ENCODE peak calls at places on chromosome 9, in five cellular contexts. Q is GM10248, G is NCI-H2171, E is amniotic stem cell, D is GM12865. K is an unnamed sample.

GRCh38 chr9:18142964-18143363 is 331.0 kb upstream of the ADAMTSL1 start:
- DNase-seq in Q (no peak), G (no peak), E (no peak), D (no peak), K (no peak)

GRCh38 chr9:110640736-110641135 is 27.9 kb upstream of the MUSK start:
- DNase-seq in Q (no peak), G (no peak), E (no peak), D (peak; percentile 10), K (no peak)

GRCh38 chr9:93669116-93669957 is 93.0 kb downstream of the PHF2 start:
- DNase-seq in Q (no peak), G (no peak), E (no peak), D (no peak), K (no peak)

GRCh38 chr9:129178983-129179382 is 922 bp upstream of the IER5L start:
- DNase-seq in Q (no peak), G (no peak), E (no peak), D (no peak), K (no peak)

GRCh38 chr9:97293207-97293721 is 14.2 kb upstream of the CCDC180 start:
- DNase-seq in Q (no peak), G (no peak), E (no peak), D (no peak), K (no peak)

GRCh38 chr9:135035781-135036760 is 51.4 kb upstream of the OLFM1 start:
- DNase-seq in Q (no peak), G (no peak), E (no peak), D (no peak), K (no peak)

GRCh38 chr9:89635007-89635742 is 30.4 kb downstream of the GADD45G start:
- DNase-seq in Q (no peak), G (peak; percentile 65), E (no peak), D (no peak), K (no peak)

GRCh38 chr9:88219601-88220000 is 81.3 kb upstream of the SPATA31C2 start:
- DNase-seq in Q (no peak), G (no peak), E (no peak), D (no peak), K (no peak)

GRCh38 chr9:113309204-113309813 is 6.1 kb upstream of the RNF183 start:
- DNase-seq in Q (peak; percentile 62), G (no peak), E (peak; percentile 21), D (peak; percentile 46), K (peak; percentile 21)

GRCh38 chr9:112384690-112385089 is 4.8 kb downstream of the HSDL2 start:
- DNase-seq in Q (no peak), G (no peak), E (no peak), D (peak; percentile 47), K (no peak)

GRCh38 chr9:114214181-114214580 is 58.8 kb downstream of the COL27A1 start:
- DNase-seq in Q (no peak), G (no peak), E (peak; percentile 16), D (no peak), K (no peak)

GRCh38 chr9:135604437-135605237 is 34.7 kb downstream of the GLT6D1 start:
- DNase-seq in Q (no peak), G (no peak), E (no peak), D (no peak), K (no peak)

GRCh38 chr9:104009853-104010252 is 84.3 kb upstream of the SMC2 start:
- DNase-seq in Q (no peak), G (no peak), E (no peak), D (no peak), K (no peak)

GRCh38 chr9:3760031-3760430 is 234.2 kb upstream of the RFX3 start:
- DNase-seq in Q (no peak), G (peak; percentile 55), E (no peak), D (no peak), K (no peak)

GRCh38 chr9:91803143-91803940 is 146.7 kb downstream of the ROR2 start:
- DNase-seq in Q (no peak), G (no peak), E (no peak), D (no peak), K (no peak)

GRCh38 chr9:111759762-111760639 is 34.7 kb downstream of the SHOC1 start:
- DNase-seq in Q (peak; percentile 66), G (peak; percentile 32), E (peak; percentile 63), D (peak; percentile 83), K (peak; percentile 52)

GRCh38 chr9:21579209-21579608 is 97.1 kb upstream of the IFNE start:
- DNase-seq in Q (no peak), G (no peak), E (no peak), D (no peak), K (peak; percentile 25)

GRCh38 chr9:114395768-114396167 is 8.0 kb upstream of the AKNA start:
- DNase-seq in Q (no peak), G (no peak), E (no peak), D (no peak), K (no peak)

GRCh38 chr9:113310538-113310937 is 7.4 kb upstream of the RNF183 start:
- DNase-seq in Q (no peak), G (no peak), E (no peak), D (no peak), K (no peak)

GRCh38 chr9:130343445-130343918 is 77.9 kb downstream of the HMCN2 start:
- DNase-seq in Q (no peak), G (no peak), E (no peak), D (no peak), K (peak; percentile 5)

GRCh38 chr9:19408316-19408692 is 505 bp upstream of the ACER2 start:
- DNase-seq in Q (peak; percentile 31), G (no peak), E (no peak), D (no peak), K (no peak)

GRCh38 chr9:123940721-123941534 is 11.0 kb upstream of the DENND1A start:
- DNase-seq in Q (peak; percentile 35), G (no peak), E (no peak), D (peak; percentile 80), K (no peak)

GRCh38 chr9:120323125-120323524 is 256.8 kb downstream of the CDK5RAP2 start:
- DNase-seq in Q (no peak), G (no peak), E (no peak), D (no peak), K (no peak)

GRCh38 chr9:128094166-128094949 is 26.3 kb downstream of the SLC25A25 start:
- DNase-seq in Q (peak; percentile 91), G (peak; percentile 96), E (peak; percentile 98), D (peak; percentile 82), K (no peak)

GRCh38 chr9:137828527-137829259 is 48.9 kb upstream of the CACNA1B start:
- DNase-seq in Q (no peak), G (peak; percentile 12), E (no peak), D (no peak), K (no peak)

GRCh38 chr9:121773954-121774714 is 122.7 kb downstream of the DAB2IP start:
- DNase-seq in Q (no peak), G (peak; percentile 9), E (no peak), D (no peak), K (no peak)